ENCODE peak calls at places on chromosomes 2 and 18, in ten cellular contexts. K is ovary, T is fibroblast of pulmonary artery, J is AG04450, I is HepG2, G is hepatocyte, Y is fibroblast of the aortic adventitia, O is heart right ventricle, S is upper lobe of right lung, U is upper lobe of left lung. N is an unnamed sample.
A peak's percentile ranks its signal among the peaks of the same experiment; 100 is the strongest.

GRCh38 chr2:207051345-207051959 is 112.1 kb downstream of the CPO start:
- DNase-seq in K (no peak), T (no peak), J (no peak), I (no peak), G (no peak), Y (no peak), O (no peak), S (no peak), U (no peak), N (no peak)

GRCh38 chr2:231673348-231673770 is 35.0 kb upstream of the PTMA start:
- DNase-seq in K (peak; percentile 71), T (peak; percentile 43), J (no peak), I (peak; percentile 84), G (peak; percentile 76), Y (no peak), O (peak; percentile 71), S (peak; percentile 93), U (peak; percentile 87), N (no peak)

GRCh38 chr2:46065152-46065551 is 232.1 kb upstream of the EPAS1 start:
- DNase-seq in K (no peak), T (peak; percentile 86), J (no peak), I (no peak), G (peak; percentile 20), Y (peak; percentile 44), O (no peak), S (no peak), U (no peak), N (no peak)

GRCh38 chr2:105803337-105803736 is 58.6 kb downstream of the NCK2 start:
- DNase-seq in K (no peak), T (no peak), J (no peak), I (no peak), G (no peak), Y (no peak), O (no peak), S (no peak), U (no peak), N (no peak)

GRCh38 chr2:156430978-156431358 is 5.2 kb upstream of the GPD2 start:
- DNase-seq in K (no peak), T (peak; percentile 62), J (no peak), I (no peak), G (no peak), Y (peak; percentile 62), O (no peak), S (no peak), U (no peak), N (peak; percentile 33)

GRCh38 chr18:46322411-46322891 is 218.3 kb downstream of the HAUS1 start:
- DNase-seq in K (no peak), T (no peak), J (no peak), I (no peak), G (no peak), Y (no peak), O (no peak), S (no peak), U (no peak), N (no peak)

GRCh38 chr2:626491-627339 is 50.5 kb downstream of the TMEM18 start:
- DNase-seq in K (no peak), T (no peak), J (no peak), I (no peak), G (no peak), Y (no peak), O (no peak), S (no peak), U (peak; percentile 23), N (no peak)

GRCh38 chr18:44945847-44946490 is 265.3 kb downstream of the SETBP1 start:
- DNase-seq in K (no peak), T (no peak), J (no peak), I (no peak), G (no peak), Y (no peak), O (no peak), S (no peak), U (no peak), N (no peak)

GRCh38 chr2:215658635-215659305 is 222.9 kb upstream of the FN1 start:
- DNase-seq in K (no peak), T (peak; percentile 44), J (no peak), I (no peak), G (no peak), Y (peak; percentile 39), O (no peak), S (no peak), U (no peak), N (no peak)

GRCh38 chr2:173588931-173589369 is 234.3 kb downstream of the CDCA7 start:
- DNase-seq in K (no peak), T (peak; percentile 35), J (no peak), I (no peak), G (no peak), Y (no peak), O (no peak), S (no peak), U (no peak), N (no peak)

DNA sequence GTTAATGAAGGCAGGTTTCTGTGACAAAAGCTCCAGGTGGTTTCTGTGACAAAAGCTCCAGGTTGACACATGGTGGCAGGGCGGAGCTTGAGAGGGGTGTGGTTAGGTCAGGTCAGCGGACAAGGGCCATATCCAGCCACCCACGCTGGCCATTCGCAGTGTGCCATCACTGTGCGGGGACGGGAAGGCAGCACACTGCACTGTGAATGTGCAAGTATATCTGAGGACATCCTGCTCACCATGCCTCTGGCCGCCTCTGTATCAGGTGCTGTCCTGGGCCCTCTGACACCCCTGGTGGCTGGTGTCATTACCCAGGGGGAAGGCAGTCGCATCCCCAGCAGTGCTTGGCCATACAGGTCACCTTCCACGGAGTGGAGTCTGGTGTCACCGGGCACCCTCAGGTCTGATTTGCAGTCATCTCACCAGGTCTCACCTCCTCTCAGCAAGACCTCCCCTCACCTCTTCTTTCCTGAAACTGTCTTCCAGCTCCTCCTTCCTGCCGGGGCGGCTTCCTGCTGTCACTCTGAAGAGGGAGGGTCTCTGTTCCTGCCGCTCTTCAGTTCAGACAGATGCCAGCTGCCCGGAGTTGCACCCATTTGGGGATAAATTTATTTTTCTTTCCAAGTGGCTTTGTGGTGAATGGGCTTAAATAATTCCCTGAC is 34.9 kb downstream of the CTIF start:
- DNase-seq in K (no peak), T (no peak), J (no peak), I (peak; percentile 12), G (no peak), Y (no peak), O (no peak), S (no peak), U (peak; percentile 36), N (no peak)
- TF ChIP-seq CTCF in K (no peak), T (no peak), J (no peak), I (peak; percentile 19), G (no peak), Y (no peak), O (no peak), S (no peak), U (no peak), N (no peak)

GRCh38 chr2:144519597-144519933 is 354 bp downstream of the ZEB2 start:
- DNase-seq in K (no peak), T (no peak), J (no peak), I (no peak), G (no peak), Y (no peak), O (no peak), S (no peak), U (no peak), N (no peak)

GRCh38 chr2:144518744-144519596 is 949 bp downstream of the ZEB2 start:
- DNase-seq in K (no peak), T (no peak), J (no peak), I (no peak), G (no peak), Y (peak; percentile 39), O (no peak), S (no peak), U (no peak), N (no peak)

GRCh38 chr2:144519934-144520717 is at the start of gene ZEB2:
- DNase-seq in K (peak; percentile 84), T (peak; percentile 90), J (no peak), I (peak; percentile 12), G (peak; percentile 79), Y (peak; percentile 95), O (peak; percentile 27), S (no peak), U (no peak), N (peak; percentile 81)

GRCh38 chr2:144521702-144522101 is 1.8 kb upstream of the ZEB2 start:
- DNase-seq in K (no peak), T (no peak), J (no peak), I (no peak), G (no peak), Y (no peak), O (no peak), S (no peak), U (no peak), N (no peak)

DNA sequence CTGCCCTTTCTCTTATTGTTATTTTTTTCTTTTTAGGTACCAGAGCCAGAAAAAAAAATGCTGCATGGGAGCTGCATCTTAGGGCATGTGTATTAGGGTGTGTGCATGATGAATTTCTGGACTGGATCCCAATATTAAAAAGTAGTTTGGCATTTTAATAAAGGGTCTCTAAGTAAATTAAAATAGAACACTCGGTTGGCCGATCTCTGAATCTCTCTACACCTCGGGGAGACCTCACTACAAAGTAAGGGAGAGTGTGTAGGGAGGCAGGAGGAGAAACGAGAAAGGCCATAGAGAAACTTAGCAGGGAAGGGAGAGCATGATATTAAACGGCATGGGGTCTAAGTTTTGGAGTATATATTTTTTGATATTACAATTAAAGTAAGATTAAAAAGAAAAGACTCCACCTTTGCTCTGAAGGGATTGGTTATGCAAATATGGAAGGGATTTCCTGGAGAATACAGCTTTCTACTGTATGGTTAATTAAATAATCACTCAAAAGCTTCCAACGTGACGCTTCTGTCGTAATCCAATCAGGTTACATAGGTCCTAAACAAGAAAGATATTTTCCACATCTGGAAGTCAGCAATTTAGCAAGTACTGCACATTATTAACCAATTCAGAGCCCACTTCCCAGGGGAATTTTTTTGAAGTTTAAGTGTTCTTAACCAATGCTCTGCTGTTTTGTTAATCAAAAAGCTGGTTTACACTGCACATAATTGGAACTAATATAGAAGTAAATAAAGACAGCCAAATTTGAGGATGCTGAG is 984 bp upstream of the ZEB2 start:
- DNase-seq in K (no peak), T (peak; percentile 89), J (no peak), I (no peak), G (no peak), Y (peak; percentile 86), O (no peak), S (no peak), U (no peak), N (no peak)
- H3K4me3 ChIP-seq in K (peak overlapping the region; percentile 75), T (peak overlapping the region; percentile 86), J (no peak overlapping the region), I (no peak overlapping the region), G (peak overlapping the region; percentile 15), Y (peak overlapping the region; percentile 55), O (peak overlapping the region; percentile 85), S (peak overlapping the region; percentile 54), U (peak overlapping the region; percentile 67), N (peak overlapping the region; percentile 73)

GRCh38 chr18:12694032-12694431 is 8.5 kb downstream of the CEP76 start:
- DNase-seq in K (no peak), T (no peak), J (no peak), I (peak; percentile 55), G (no peak), Y (no peak), O (no peak), S (no peak), U (no peak), N (no peak)
- TF ChIP-seq CTCF in K (no peak), T (no peak), J (no peak), I (no peak), G (no peak), Y (no peak), O (no peak), S (no peak), U (no peak), N (no peak)

DNA sequence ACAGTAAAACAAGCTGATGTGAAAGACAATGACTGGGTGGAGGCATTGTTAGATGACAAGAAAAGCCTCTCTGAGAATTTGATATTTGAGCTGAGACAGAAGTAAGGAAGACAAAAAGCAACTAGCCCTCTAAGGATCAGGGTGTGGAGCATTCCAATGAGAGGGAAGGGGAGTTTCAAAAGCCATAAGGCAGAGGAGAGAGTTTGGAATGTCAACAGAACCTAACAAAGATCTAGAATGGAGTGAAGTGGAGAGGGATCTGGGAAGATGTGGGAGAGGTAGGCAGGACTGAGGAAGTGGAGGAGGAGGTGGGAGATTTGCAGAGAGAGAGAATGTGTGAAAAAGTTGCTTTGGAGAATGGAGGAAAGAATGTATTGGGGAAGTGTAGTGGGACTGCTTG is 17.3 kb upstream of the ASXL2 start:
- DNase-seq in K (no peak), T (no peak), J (no peak), I (no peak), G (no peak), Y (no peak), O (no peak), S (no peak), U (no peak), N (no peak)
- H3K4me3 ChIP-seq in K (no peak overlapping the region), T (no peak overlapping the region), J (no peak overlapping the region), I (no peak overlapping the region), G (no peak overlapping the region), Y (no peak overlapping the region), O (no peak overlapping the region), S (no peak overlapping the region), U (no peak overlapping the region), N (no peak overlapping the region)